ENCODE peak calls at places on chromosomes 3 and 15, in four cellular contexts. D, X, F and T are unnamed samples.

GRCh38 chr3:176579741-176580185 is 617.5 kb downstream of the TBL1XR1 start:
- DNase-seq in D (no peak), X (no peak), F (no peak), T (no peak)

GRCh38 chr3:194255252-194256039 is 95.7 kb downstream of the CPN2 start:
- DNase-seq in D (peak; percentile 98), X (no peak), F (peak; percentile 88), T (peak; percentile 92)

GRCh38 chr3:52406231-52406661 is 38.7 kb downstream of the SEMA3G start:
- DNase-seq in D (no peak), X (no peak), F (no peak), T (no peak)

GRCh38 chr15:88623061-88623460 is 1.9 kb downstream of the AEN start:
- DNase-seq in D (peak; percentile 34), X (peak; percentile 96), F (no peak), T (peak; percentile 33)

GRCh38 chr15:92636950-92637481 is 18.6 kb downstream of the FAM174B start:
- DNase-seq in D (no peak), X (no peak), F (no peak), T (no peak)

GRCh38 chr3:43970920-43971319 is 270.8 kb upstream of the TOPAZ1 start:
- DNase-seq in D (no peak), X (no peak), F (no peak), T (no peak)

GRCh38 chr3:28008235-28008634 is 233.2 kb upstream of the CMC1 start:
- DNase-seq in D (no peak), X (no peak), F (no peak), T (no peak)

GRCh38 chr3:12158387-12159226 is at the start of gene TIMP4:
- DNase-seq in D (no peak), X (peak; percentile 54), F (peak; percentile 54), T (peak; percentile 11)

GRCh38 chr3:20837676-20838302 is 651.8 kb upstream of the SGO1 start:
- DNase-seq in D (no peak), X (no peak), F (no peak), T (no peak)

GRCh38 chr15:70596354-70597055 is 166.9 kb downstream of the UACA start:
- DNase-seq in D (no peak), X (peak; percentile 75), F (no peak), T (no peak)

GRCh38 chr3:178060406-178060805 is 475.8 kb upstream of the KCNMB2 start:
- DNase-seq in D (no peak), X (no peak), F (no peak), T (no peak)

GRCh38 chr15:99084965-99085364 is 19.9 kb upstream of the SYNM start:
- DNase-seq in D (no peak), X (no peak), F (no peak), T (no peak)

GRCh38 chr3:169091196-169091595 is 572.3 kb downstream of the MECOM start:
- DNase-seq in D (no peak), X (no peak), F (no peak), T (no peak)

GRCh38 chr3:4548356-4548755 is 55.2 kb downstream of the ITPR1 start:
- DNase-seq in D (no peak), X (no peak), F (no peak), T (no peak)

GRCh38 chr15:57732526-57733331 is 26.2 kb downstream of the POLR2M start:
- DNase-seq in D (peak; percentile 78), X (peak; percentile 46), F (peak; percentile 37), T (peak; percentile 68)

GRCh38 chr3:15977598-15978232 is 179.9 kb upstream of the ANKRD28 start:
- DNase-seq in D (no peak), X (no peak), F (no peak), T (no peak)

GRCh38 chr15:80934761-80935221 is 54.8 kb downstream of the MESD start:
- DNase-seq in D (no peak), X (no peak), F (no peak), T (no peak)

GRCh38 chr15:69909719-69910444 is 187.8 kb downstream of the TLE3 start:
- DNase-seq in D (peak; percentile 8), X (no peak), F (no peak), T (peak; percentile 3)

GRCh38 chr3:195822131-195822696 is 10.5 kb upstream of the MUC4 start:
- DNase-seq in D (no peak), X (no peak), F (no peak), T (no peak)

GRCh38 chr3:44482721-44483120 is 5.3 kb upstream of the ZNF445 start:
- DNase-seq in D (no peak), X (no peak), F (no peak), T (no peak)

GRCh38 chr3:48402281-48402732 is 27.6 kb downstream of the PLXNB1 start:
- DNase-seq in D (no peak), X (no peak), F (no peak), T (no peak)

GRCh38 chr3:114154321-114154821 is 24.5 kb downstream of the DRD3 start:
- DNase-seq in D (no peak), X (no peak), F (no peak), T (no peak)

GRCh38 chr3:184659797-184660301 is 52.0 kb downstream of the MAGEF1 start:
- DNase-seq in D (peak; percentile 15), X (no peak), F (no peak), T (no peak)

GRCh38 chr3:148023994-148024393 is 614.8 kb downstream of the ZIC1 start:
- DNase-seq in D (no peak), X (no peak), F (no peak), T (no peak)

GRCh38 chr3:46858456-46858855 is 4.8 kb downstream of the MYL3 start:
- DNase-seq in D (no peak), X (no peak), F (peak; percentile 17), T (no peak)

GRCh38 chr3:45214061-45214680 is 11.9 kb downstream of the TMEM158 start:
- DNase-seq in D (no peak), X (no peak), F (no peak), T (no peak)

GRCh38 chr15:84552896-84553295 is 47.9 kb upstream of the ZSCAN2 start:
- DNase-seq in D (no peak), X (no peak), F (no peak), T (no peak)

DNA sequence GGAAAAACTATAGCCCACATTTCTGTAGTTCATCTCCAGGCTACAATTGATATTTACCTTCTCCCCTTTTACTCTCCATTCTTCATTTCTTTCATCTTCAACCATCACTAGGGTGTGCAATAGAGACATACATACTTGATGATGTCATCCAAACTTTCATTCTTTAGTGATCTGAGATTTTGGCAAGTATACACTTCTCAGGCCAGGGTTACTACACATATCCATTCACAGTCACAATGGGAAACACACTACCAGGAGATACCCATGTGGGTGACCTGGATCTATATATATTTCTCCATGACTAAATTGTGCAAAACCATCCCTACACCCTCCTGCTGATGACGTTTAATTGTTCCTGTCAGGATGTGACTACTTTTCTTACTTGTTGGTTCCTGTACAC is 769.5 kb upstream of the DPPA4 start:
- DNase-seq in D (no peak), X (no peak), F (no peak), T (no peak)
- TF ChIP-seq POLR2A in D (no peak), X (no peak), F (no peak), T (no peak)

DNA sequence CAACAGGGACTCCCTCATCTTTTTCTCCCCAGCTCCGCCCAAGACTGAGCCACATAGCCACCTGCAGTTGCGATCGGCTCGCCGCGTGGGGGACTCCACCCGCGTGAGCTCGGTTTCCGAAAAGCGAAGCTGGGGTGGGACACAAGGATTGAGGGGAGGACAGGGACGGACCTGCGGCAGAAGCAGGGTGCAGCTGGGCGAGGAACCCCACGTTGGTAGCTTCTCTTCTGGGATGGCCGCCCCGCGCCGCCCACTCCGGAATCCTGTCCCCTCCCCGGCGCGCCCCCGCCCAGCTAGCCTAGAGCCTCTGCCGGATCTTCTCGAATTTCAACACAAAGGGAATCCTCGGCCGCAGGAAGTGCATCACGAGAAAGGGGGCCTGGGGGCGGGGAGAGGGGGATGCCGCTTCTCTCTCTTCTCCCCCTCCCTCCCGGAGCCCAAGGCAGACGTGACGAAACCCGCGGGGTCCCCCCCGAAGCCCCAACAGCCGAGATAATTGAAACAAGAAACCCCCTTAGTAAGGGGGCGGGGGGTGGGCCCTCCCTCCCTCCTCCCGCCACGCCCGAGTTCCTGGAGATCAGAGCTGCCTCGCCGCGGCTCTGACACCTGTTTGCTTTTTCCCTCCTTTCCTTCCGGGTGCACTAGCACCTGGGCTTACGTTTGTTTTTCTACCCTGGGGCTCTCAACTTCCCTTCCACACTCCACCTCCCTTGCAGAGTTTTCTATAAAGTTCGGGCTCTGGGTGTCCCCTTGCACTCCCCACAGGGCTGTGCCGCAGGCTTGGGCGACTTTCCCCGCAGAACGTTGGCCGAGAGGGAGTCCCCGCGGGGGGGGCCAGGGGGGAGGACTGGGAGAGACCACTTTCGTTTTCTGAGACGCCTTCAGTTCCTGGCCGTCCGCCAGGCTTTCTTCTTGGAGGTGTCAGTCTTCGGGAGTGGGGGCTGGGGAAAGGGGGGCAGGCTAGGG is 1.3 kb upstream of the KCNH8 start:
- DNase-seq in D (peak; percentile 76), X (peak; percentile 51), F (peak; percentile 55), T (peak; percentile 56)
- TF ChIP-seq POLR2A in D (no peak), X (no peak), F (no peak), T (no peak)

GRCh38 chr15:40564591-40565332 is at the start of gene CCDC32:
- DNase-seq in D (peak; percentile 99), X (peak; percentile 97), F (peak; percentile 98), T (peak; percentile 98)
- TF ChIP-seq POLR2A in D (peak; percentile 89), X (peak; percentile 56), F (no peak), T (peak; percentile 95)

DNA sequence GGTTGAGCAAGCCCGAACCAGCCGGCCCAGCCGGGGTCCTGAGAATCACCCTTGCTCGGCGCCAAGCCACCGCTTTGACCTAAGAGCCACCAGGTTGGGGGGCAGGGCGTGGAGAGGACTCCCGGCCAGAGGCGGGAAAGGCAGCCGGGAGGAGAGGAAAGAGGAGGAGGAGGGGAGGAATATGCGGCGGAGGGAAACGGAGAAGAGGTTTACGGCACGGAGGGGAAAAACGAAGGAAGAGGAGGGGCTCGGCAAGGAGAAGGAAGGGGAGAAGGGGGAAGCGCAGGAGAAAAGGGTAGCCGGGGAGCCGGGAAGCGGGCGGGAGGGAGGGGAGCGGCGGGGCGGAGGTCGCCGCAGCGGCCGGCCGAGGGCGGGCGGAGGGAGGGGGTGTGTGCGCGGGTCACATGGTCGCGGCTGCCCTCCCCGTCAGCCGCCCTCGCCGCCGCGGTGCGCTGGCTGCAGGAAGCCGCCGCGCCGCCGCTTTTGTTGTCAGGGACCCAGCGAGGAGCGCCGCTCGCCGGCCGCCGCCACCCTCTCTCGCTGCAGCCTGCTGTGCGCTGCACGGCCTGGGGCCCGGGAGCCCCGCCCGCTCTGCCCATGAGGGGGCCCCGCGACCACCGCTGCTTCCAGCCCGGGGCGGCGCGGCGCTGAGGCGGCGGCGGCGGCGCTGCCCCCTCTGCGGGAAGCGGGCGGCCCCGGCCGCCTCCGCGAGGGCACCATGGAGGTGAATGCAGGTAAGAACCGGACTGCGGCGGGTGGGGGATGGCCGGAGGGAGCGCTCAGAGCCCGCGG is at the start of gene NR1D2:
- DNase-seq in D (peak; percentile 92), X (peak; percentile 74), F (peak; percentile 92), T (peak; percentile 90)
- TF ChIP-seq POLR2A in D (peak; percentile 62), X (no peak), F (no peak), T (no peak)

DNA sequence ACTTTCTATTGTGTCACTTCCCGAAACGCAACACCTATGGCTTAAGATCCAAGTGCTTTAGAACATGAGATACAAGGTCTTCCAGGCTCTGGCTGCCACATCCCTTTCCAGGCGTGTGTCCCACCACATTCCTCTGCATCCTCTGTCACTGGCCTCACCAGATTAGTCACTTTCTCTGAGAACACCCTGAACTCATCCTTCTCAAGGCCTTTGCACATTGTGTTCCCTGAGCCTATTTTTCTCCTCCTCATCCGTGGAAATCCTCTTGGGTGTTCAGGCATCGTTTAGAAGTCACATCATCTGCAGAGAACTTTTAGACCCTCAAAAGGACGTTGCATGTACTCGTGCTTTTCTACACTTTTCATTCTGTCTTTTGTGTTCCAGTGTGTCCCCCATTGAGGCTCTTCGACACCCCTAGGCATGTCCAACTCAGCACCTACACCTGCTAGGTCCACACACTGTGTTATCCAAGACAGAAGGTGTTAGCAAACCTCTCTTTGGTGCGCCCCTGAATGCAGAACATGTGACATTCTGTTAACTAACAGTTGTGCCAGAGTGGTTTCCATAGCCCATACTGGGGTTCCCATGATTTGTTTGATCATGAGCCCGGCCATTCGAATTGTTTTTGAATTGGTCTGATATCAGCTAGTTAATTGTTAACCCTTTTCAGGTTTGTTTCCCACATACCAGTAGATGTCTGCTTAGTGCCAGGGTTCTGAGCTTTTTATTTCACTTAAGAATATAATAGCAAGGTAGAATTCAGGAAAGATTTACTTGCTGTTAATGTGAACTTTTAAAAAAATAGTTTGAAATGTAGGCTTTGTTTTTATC is 67.2 kb downstream of the LPP start:
- DNase-seq in D (no peak), X (no peak), F (no peak), T (no peak)
- TF ChIP-seq POLR2A in D (no peak), X (no peak), F (no peak), T (no peak)